ENCODE peak calls at places on chromosomes 2 and 18, in five cellular contexts. G is H9, T is mesenchymal stem cell, L is trophoblast cell, Z is H1. F is an unnamed sample.

GRCh38 chr2:44181648-44182047 is 13.0 kb downstream of the PPM1B start:
- DNase-seq in G (no peak), Z (no peak), L (no peak), T (no peak), F (no peak)

GRCh38 chr2:113273031-113273551 is 5.6 kb downstream of the PAX8 start:
- DNase-seq in Z (no peak), L (no peak), G (peak), T (peak), F (peak)

GRCh38 chr2:109053716-109054115 is 64.7 kb upstream of the EDAR start:
- DNase-seq in L (no peak), Z (no peak), G (no peak), T (no peak), F (no peak)

GRCh38 chr2:19837235-19837766 is 64.5 kb downstream of the TTC32 start:
- DNase-seq in T (no peak), L (no peak), G (no peak), Z (no peak), F (no peak)

GRCh38 chr18:44742741-44743311 is 62.1 kb downstream of the SETBP1 start:
- DNase-seq in T (no peak), L (no peak), Z (no peak), G (no peak), F (no peak)

GRCh38 chr2:148930046-148930775 is 55.2 kb downstream of the KIF5C start:
- DNase-seq in Z (no peak), G (no peak), L (no peak), T (peak), F (no peak)

GRCh38 chr2:227146456-227146855 is 17.5 kb downstream of the COL4A4 start:
- DNase-seq in T (no peak), L (no peak), G (no peak), Z (no peak), F (no peak)

GRCh38 chr2:135094508-135094907 is 42.4 kb downstream of the RAB3GAP1 start:
- DNase-seq in Z (no peak), T (no peak), G (no peak), L (no peak), F (no peak)

GRCh38 chr18:60445341-60445740 is 72.8 kb upstream of the MC4R start:
- DNase-seq in Z (no peak), G (no peak), L (peak), T (no peak), F (no peak)

GRCh38 chr2:134142341-134142738 is 111.5 kb upstream of the MGAT5 start:
- DNase-seq in L (no peak), G (no peak), Z (no peak), T (no peak), F (no peak)

GRCh38 chr2:227295806-227296205 is 29.2 kb upstream of the MFF start:
- DNase-seq in G (no peak), T (no peak), L (no peak), Z (no peak), F (no peak)

GRCh38 chr2:238141541-238142318 is 3.3 kb downstream of the KLHL30 start:
- DNase-seq in G (no peak), L (peak), T (no peak), Z (no peak), F (no peak)

GRCh38 chr2:205748660-205749059 is 66.4 kb downstream of the NRP2 start:
- DNase-seq in G (peak), Z (peak), T (no peak), L (no peak), F (no peak)

GRCh38 chr2:236853558-236853957 is 232.1 kb upstream of the COPS8 start:
- DNase-seq in T (no peak), G (no peak), Z (no peak), L (no peak), F (peak)

GRCh38 chr2:47751856-47752414 is 31.0 kb upstream of the MSH6 start:
- DNase-seq in T (peak), G (no peak), Z (no peak), L (peak), F (no peak)

GRCh38 chr2:66445781-66446177 is 10.9 kb downstream of the MEIS1 start:
- DNase-seq in Z (no peak), L (no peak), G (peak), T (peak), F (no peak)

GRCh38 chr2:183284606-183285005 is 160.4 kb downstream of the NUP35 start:
- DNase-seq in Z (no peak), T (peak), G (no peak), L (peak), F (no peak)

GRCh38 chr2:50385361-50385760 is 646.6 kb downstream of the NRXN1 start:
- DNase-seq in T (no peak), G (no peak), Z (no peak), L (no peak), F (no peak)

GRCh38 chr2:20643060-20643459 is 7.8 kb downstream of the HS1BP3 start:
- DNase-seq in L (no peak), Z (no peak), T (no peak), G (no peak), F (no peak)

GRCh38 chr2:173354073-173354600 is 535 bp upstream of the CDCA7 start:
- DNase-seq in G (no peak), L (peak), Z (no peak), T (peak), F (peak)
- H2BK12ac ChIP-seq in G (no peak), L (peak), Z (no peak), T (no peak), F (no peak)

GRCh38 chr2:211931314-211931713 is 607.3 kb downstream of the ERBB4 start:
- DNase-seq in T (no peak), Z (no peak), L (no peak), G (no peak), F (no peak)
- H2BK12ac ChIP-seq in T (no peak), Z (no peak), L (no peak), G (no peak), F (no peak)

GRCh38 chr2:68925298-68925885 is 27.3 kb downstream of the GKN2 start:
- DNase-seq in Z (no peak), G (peak), L (peak), T (peak), F (peak)

GRCh38 chr2:68917034-68917718 is 35.5 kb downstream of the GKN2 start:
- DNase-seq in T (peak), G (no peak), L (no peak), Z (no peak), F (no peak)

GRCh38 chr2:68920481-68921170 is 32.1 kb downstream of the GKN2 start:
- DNase-seq in Z (no peak), L (no peak), T (no peak), G (no peak), F (no peak)

GRCh38 chr2:68918497-68918896 is 34.2 kb downstream of the GKN2 start:
- DNase-seq in T (no peak), Z (no peak), L (peak), G (no peak), F (no peak)

DNA sequence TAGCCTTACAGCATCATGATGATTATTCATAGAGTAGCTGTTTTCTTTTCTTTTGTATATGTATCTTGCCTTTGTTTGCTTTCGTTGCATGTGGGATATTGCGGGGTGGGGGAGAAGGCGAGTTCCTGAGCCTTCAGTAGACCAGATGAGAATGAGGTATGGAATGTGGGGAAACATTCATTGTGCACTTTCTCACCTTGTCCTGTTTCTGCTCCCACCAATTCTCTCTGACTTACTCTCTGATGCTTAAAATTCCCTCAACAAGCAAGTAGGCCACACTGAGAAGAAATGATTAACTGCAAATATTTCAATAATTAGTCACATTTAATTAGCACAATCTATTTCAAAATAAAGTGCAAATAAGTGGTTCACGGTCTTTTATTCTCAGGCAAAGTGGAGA is 31.0 kb downstream of the GKN2 start:
- DNase-seq in T (no peak), G (no peak), Z (no peak), L (no peak), F (no peak)
- H2BK12ac ChIP-seq in T (no peak), G (no peak), Z (no peak), L (no peak), F (no peak)

DNA sequence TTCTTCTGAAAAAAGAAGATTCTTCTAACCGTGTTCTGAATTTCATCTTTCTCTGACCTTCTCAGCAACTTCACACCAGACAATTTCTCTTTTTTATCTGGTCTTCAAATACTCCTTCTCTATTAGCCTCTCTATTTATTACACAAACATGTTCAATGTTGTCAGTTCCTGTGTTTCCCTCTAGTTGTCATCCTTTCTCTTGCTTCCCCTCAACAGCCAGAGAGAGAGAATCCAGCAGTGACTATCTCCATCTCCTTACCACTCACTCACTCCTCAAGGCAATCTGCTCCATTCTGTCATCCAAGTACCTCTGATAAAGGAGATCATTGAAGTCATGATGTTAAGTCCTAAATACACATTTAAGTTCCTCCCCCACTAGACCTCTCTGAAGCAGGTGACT is 491.9 kb upstream of the CHAC2 start:
- DNase-seq in L (no peak), T (no peak), G (no peak), Z (no peak), F (no peak)
- H2BK12ac ChIP-seq in L (no peak), T (no peak), G (no peak), Z (no peak), F (no peak)

DNA sequence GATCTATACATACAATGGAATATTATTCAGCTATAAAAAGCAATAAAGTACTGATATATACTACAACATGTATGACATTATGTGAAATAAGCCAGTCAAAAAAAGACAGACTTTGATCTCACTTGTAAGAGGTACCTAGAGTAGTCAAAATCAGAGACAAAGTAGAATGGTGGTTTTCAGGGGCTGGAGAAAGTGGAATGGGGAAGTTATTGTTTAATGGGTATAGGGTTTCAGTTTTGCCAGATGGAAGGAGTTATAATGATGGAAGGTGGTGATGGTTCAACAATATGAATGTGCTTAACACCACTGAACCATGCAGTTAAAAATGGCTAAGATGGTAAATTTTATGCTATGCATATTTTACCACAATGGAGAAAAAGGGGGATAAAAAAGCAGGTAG is 6.3 kb downstream of the COBLL1 start:
- DNase-seq in Z (no peak), G (no peak), L (no peak), T (no peak), F (no peak)
- H2BK12ac ChIP-seq in Z (no peak), G (no peak), L (no peak), T (no peak), F (no peak)

DNA sequence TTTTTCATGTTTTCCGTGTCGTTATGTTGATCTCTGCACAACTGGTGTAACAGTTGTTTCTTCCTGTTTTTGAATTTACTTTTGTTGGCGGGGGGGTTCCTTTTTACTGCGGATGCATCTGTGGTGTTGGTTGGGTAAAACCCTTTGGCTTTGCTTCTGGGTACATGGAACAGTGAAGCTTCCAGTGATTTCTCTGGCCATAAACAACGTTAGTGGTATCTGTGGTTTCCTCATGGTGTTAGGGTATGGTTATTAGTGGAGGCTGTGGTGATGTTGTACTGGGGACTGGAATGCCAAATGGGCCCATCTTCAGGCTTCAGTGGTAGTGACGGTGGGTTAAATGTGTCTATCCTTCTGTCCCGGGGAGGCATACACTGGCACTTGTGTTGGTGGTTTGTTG is 285.4 kb upstream of the ZNF804A start:
- DNase-seq in G (no peak), Z (no peak), T (no peak), L (no peak), F (no peak)
- H2BK12ac ChIP-seq in G (peak), Z (no peak), T (no peak), L (no peak), F (no peak)

DNA sequence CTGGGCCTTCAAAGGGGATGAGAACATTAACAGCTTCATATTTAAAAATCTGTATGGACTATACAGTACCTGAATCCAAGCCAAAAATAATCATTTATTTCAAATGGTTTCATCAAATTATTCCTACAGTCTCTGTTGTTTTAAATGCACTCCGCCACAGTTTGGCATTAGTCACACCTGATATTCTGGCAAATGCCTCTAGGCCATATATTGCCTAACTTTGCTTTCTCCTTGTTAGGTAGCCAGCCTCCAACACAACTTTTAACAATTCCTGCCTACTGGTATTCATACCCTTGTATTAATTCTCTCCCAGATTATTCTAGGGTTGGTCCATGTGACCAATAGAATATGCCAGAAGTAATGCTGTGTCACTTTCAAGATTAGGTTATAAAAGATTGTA is 146.6 kb upstream of the FANCL start:
- DNase-seq in T (no peak), L (peak), G (no peak), Z (no peak), F (no peak)
- H2BK12ac ChIP-seq in T (no peak), L (no peak), G (no peak), Z (no peak), F (no peak)

GRCh38 chr18:38368246-38368645 is 802.6 kb upstream of the CELF4 start:
- DNase-seq in T (no peak), G (no peak), Z (no peak), L (no peak), F (no peak)
- H2BK12ac ChIP-seq in T (no peak), G (no peak), Z (no peak), L (no peak), F (no peak)

F was measured in neuronal stem cell.